ENCODE peak calls at places on chromosomes 4 and X, in six cellular contexts. One of them, this sample, is unnamed.

GRCh38 chrX:119272882-119273806 is 37.1 kb downstream of the PGRMC1 start:
- DNase-seq in astrocyte of the spinal cord: peak
- DNase-seq in NCI-H1105: no peak
- DNase-seq in activated CD8-positive, alpha-beta memory T cell treated with anti-CD3 and anti-CD28 coated beads for 1 hour: no peak
- DNase-seq in HT-29: no peak
- DNase-seq in T-helper 9 cell: peak
- DNase-seq in this sample: no peak

GRCh38 chrX:153321381-153322105 is at the start of gene PNMA6F:
- DNase-seq in T-helper 9 cell: no peak
- DNase-seq in astrocyte of the spinal cord: no peak
- DNase-seq in activated CD8-positive, alpha-beta memory T cell treated with anti-CD3 and anti-CD28 coated beads for 1 hour: no peak
- DNase-seq in HT-29: no peak
- DNase-seq in NCI-H1105: no peak
- DNase-seq in this sample: no peak

GRCh38 chr4:1628892-1629703 is 55.0 kb downstream of the FAM53A start:
- DNase-seq in NCI-H1105: peak
- DNase-seq in astrocyte of the spinal cord: peak
- DNase-seq in HT-29: peak
- DNase-seq in activated CD8-positive, alpha-beta memory T cell treated with anti-CD3 and anti-CD28 coated beads for 1 hour: peak
- DNase-seq in T-helper 9 cell: peak
- DNase-seq in this sample: peak

GRCh38 chrX:2391869-2392606 is 108.7 kb downstream of the DHRSX start:
- DNase-seq in NCI-H1105: no peak
- DNase-seq in HT-29: peak
- DNase-seq in astrocyte of the spinal cord: peak
- DNase-seq in T-helper 9 cell: no peak
- DNase-seq in activated CD8-positive, alpha-beta memory T cell treated with anti-CD3 and anti-CD28 coated beads for 1 hour: no peak
- DNase-seq in this sample: peak

GRCh38 chr4:142728209-142728608 is 117.9 kb downstream of the INPP4B start:
- DNase-seq in astrocyte of the spinal cord: no peak
- DNase-seq in HT-29: no peak
- DNase-seq in T-helper 9 cell: no peak
- DNase-seq in activated CD8-positive, alpha-beta memory T cell treated with anti-CD3 and anti-CD28 coated beads for 1 hour: no peak
- DNase-seq in NCI-H1105: no peak
- DNase-seq in this sample: no peak

GRCh38 chrX:110213183-110213582 is 104.7 kb downstream of the AMMECR1 start:
- DNase-seq in activated CD8-positive, alpha-beta memory T cell treated with anti-CD3 and anti-CD28 coated beads for 1 hour: no peak
- DNase-seq in NCI-H1105: no peak
- DNase-seq in T-helper 9 cell: no peak
- DNase-seq in HT-29: no peak
- DNase-seq in astrocyte of the spinal cord: no peak
- DNase-seq in this sample: no peak

GRCh38 chr4:25862411-25863346 is at the start of gene SEL1L3:
- DNase-seq in astrocyte of the spinal cord: no peak
- DNase-seq in HT-29: peak
- DNase-seq in activated CD8-positive, alpha-beta memory T cell treated with anti-CD3 and anti-CD28 coated beads for 1 hour: peak
- DNase-seq in T-helper 9 cell: peak
- DNase-seq in NCI-H1105: no peak
- DNase-seq in this sample: peak

GRCh38 chrX:125507119-125507518 is 187.4 kb downstream of the TEX13C start:
- DNase-seq in astrocyte of the spinal cord: peak
- DNase-seq in HT-29: no peak
- DNase-seq in NCI-H1105: no peak
- DNase-seq in activated CD8-positive, alpha-beta memory T cell treated with anti-CD3 and anti-CD28 coated beads for 1 hour: no peak
- DNase-seq in T-helper 9 cell: no peak
- DNase-seq in this sample: no peak

GRCh38 chrX:141405878-141406492 is 163.7 kb upstream of the SPANXC start:
- DNase-seq in NCI-H1105: no peak
- DNase-seq in T-helper 9 cell: no peak
- DNase-seq in HT-29: peak
- DNase-seq in astrocyte of the spinal cord: peak
- DNase-seq in activated CD8-positive, alpha-beta memory T cell treated with anti-CD3 and anti-CD28 coated beads for 1 hour: no peak
- DNase-seq in this sample: peak

GRCh38 chr4:180148737-180149136 is 2094.5 kb upstream of the TENM3 start:
- DNase-seq in astrocyte of the spinal cord: no peak
- DNase-seq in HT-29: no peak
- DNase-seq in activated CD8-positive, alpha-beta memory T cell treated with anti-CD3 and anti-CD28 coated beads for 1 hour: no peak
- DNase-seq in T-helper 9 cell: no peak
- DNase-seq in NCI-H1105: no peak
- DNase-seq in this sample: no peak

GRCh38 chr4:54228563-54229501 is at the start of gene PDGFRA:
- DNase-seq in NCI-H1105: no peak
- DNase-seq in activated CD8-positive, alpha-beta memory T cell treated with anti-CD3 and anti-CD28 coated beads for 1 hour: no peak
- DNase-seq in T-helper 9 cell: no peak
- DNase-seq in astrocyte of the spinal cord: peak
- DNase-seq in HT-29: no peak
- DNase-seq in this sample: no peak

GRCh38 chr4:15906024-15906443 is 32.5 kb downstream of the FGFBP1 start:
- DNase-seq in astrocyte of the spinal cord: no peak
- DNase-seq in HT-29: peak
- DNase-seq in activated CD8-positive, alpha-beta memory T cell treated with anti-CD3 and anti-CD28 coated beads for 1 hour: no peak
- DNase-seq in T-helper 9 cell: no peak
- DNase-seq in NCI-H1105: no peak
- DNase-seq in this sample: peak